ENCODE peak calls at places on chromosomes 4 and X, in eight cellular contexts. One of them, this sample, is unnamed.
A peak's percentile ranks its signal among the peaks of the same experiment; 100 is the strongest.

GRCh38 chr4:7684294-7684693 is 249.6 kb upstream of the PSAPL1 start:
- DNase-seq in Peyer's patch: no peak
- DNase-seq in astrocyte of the spinal cord: no peak
- DNase-seq in mammary epithelial cell: no peak
- DNase-seq in mucosa of descending colon: no peak
- DNase-seq in fibroblast of lung: no peak
- DNase-seq in natural killer cell: no peak
- DNase-seq in A549: no peak
- DNase-seq in this sample: no peak

GRCh38 chrX:48827654-48827968 is 1.3 kb downstream of the ERAS start:
- DNase-seq in Peyer's patch: no peak
- DNase-seq in astrocyte of the spinal cord: no peak
- DNase-seq in mammary epithelial cell: no peak
- DNase-seq in mucosa of descending colon: no peak
- DNase-seq in fibroblast of lung: no peak
- DNase-seq in natural killer cell: no peak
- DNase-seq in A549: no peak
- DNase-seq in this sample: no peak

GRCh38 chrX:80206647-80207046 is 192.1 kb downstream of the TBX22 start:
- DNase-seq in Peyer's patch: no peak
- DNase-seq in astrocyte of the spinal cord: no peak
- DNase-seq in mammary epithelial cell: no peak
- DNase-seq in mucosa of descending colon: no peak
- DNase-seq in fibroblast of lung: no peak
- DNase-seq in natural killer cell: no peak
- DNase-seq in A549: no peak
- DNase-seq in this sample: no peak

GRCh38 chr4:90030953-90031352 is 96.2 kb upstream of the CCSER1 start:
- DNase-seq in Peyer's patch: no peak
- DNase-seq in astrocyte of the spinal cord: no peak
- DNase-seq in mammary epithelial cell: peak; percentile 16
- DNase-seq in mucosa of descending colon: no peak
- DNase-seq in fibroblast of lung: no peak
- DNase-seq in natural killer cell: no peak
- DNase-seq in A549: no peak
- DNase-seq in this sample: no peak

GRCh38 chrX:110022555-110023448 is 19.9 kb downstream of the TMEM164 start:
- DNase-seq in Peyer's patch: no peak
- DNase-seq in astrocyte of the spinal cord: no peak
- DNase-seq in mammary epithelial cell: no peak
- DNase-seq in mucosa of descending colon: no peak
- DNase-seq in fibroblast of lung: no peak
- DNase-seq in natural killer cell: no peak
- DNase-seq in A549: no peak
- DNase-seq in this sample: no peak

GRCh38 chrX:107135076-107135964 is 16.7 kb upstream of the RBM41 start:
- DNase-seq in Peyer's patch: no peak
- DNase-seq in astrocyte of the spinal cord: peak; percentile 61
- DNase-seq in mammary epithelial cell: peak; percentile 61
- DNase-seq in mucosa of descending colon: no peak
- DNase-seq in fibroblast of lung: peak; percentile 73
- DNase-seq in natural killer cell: no peak
- DNase-seq in A549: peak; percentile 26
- DNase-seq in this sample: no peak

GRCh38 chr4:166655705-166656104 is 578.6 kb downstream of the SPOCK3 start:
- DNase-seq in Peyer's patch: no peak
- DNase-seq in astrocyte of the spinal cord: no peak
- DNase-seq in mammary epithelial cell: no peak
- DNase-seq in mucosa of descending colon: no peak
- DNase-seq in fibroblast of lung: no peak
- DNase-seq in natural killer cell: no peak
- DNase-seq in A549: no peak
- DNase-seq in this sample: no peak

GRCh38 chr4:151573945-151574344 is 165.0 kb downstream of the FHIP1A start:
- DNase-seq in Peyer's patch: peak; percentile 60
- DNase-seq in astrocyte of the spinal cord: no peak
- DNase-seq in mammary epithelial cell: peak; percentile 82
- DNase-seq in mucosa of descending colon: peak; percentile 68
- DNase-seq in fibroblast of lung: no peak
- DNase-seq in natural killer cell: no peak
- DNase-seq in A549: no peak
- DNase-seq in this sample: no peak

GRCh38 chr4:143023519-143023918 is 161.2 kb upstream of the USP38 start:
- DNase-seq in Peyer's patch: no peak
- DNase-seq in astrocyte of the spinal cord: no peak
- DNase-seq in mammary epithelial cell: no peak
- DNase-seq in mucosa of descending colon: no peak
- DNase-seq in fibroblast of lung: no peak
- DNase-seq in natural killer cell: no peak
- DNase-seq in A549: no peak
- DNase-seq in this sample: no peak

GRCh38 chr4:85431156-85431555 is 43.8 kb upstream of the ARHGAP24 start:
- DNase-seq in Peyer's patch: no peak
- DNase-seq in astrocyte of the spinal cord: no peak
- DNase-seq in mammary epithelial cell: no peak
- DNase-seq in mucosa of descending colon: no peak
- DNase-seq in fibroblast of lung: no peak
- DNase-seq in natural killer cell: no peak
- DNase-seq in A549: no peak
- DNase-seq in this sample: no peak

GRCh38 chrX:130012683-130013082 is 30.2 kb downstream of the BCORL1 start:
- DNase-seq in Peyer's patch: no peak
- DNase-seq in astrocyte of the spinal cord: no peak
- DNase-seq in mammary epithelial cell: no peak
- DNase-seq in mucosa of descending colon: no peak
- DNase-seq in fibroblast of lung: no peak
- DNase-seq in natural killer cell: no peak
- DNase-seq in A549: no peak
- DNase-seq in this sample: no peak

GRCh38 chr4:1241466-1241935 is 7.4 kb downstream of the CTBP1 start:
- DNase-seq in Peyer's patch: peak; percentile 55
- DNase-seq in astrocyte of the spinal cord: no peak
- DNase-seq in mammary epithelial cell: no peak
- DNase-seq in mucosa of descending colon: peak; percentile 37
- DNase-seq in fibroblast of lung: no peak
- DNase-seq in natural killer cell: no peak
- DNase-seq in A549: no peak
- DNase-seq in this sample: no peak

GRCh38 chr4:38759077-38759789 is 23.6 kb downstream of the TLR10 start:
- DNase-seq in Peyer's patch: no peak
- DNase-seq in astrocyte of the spinal cord: peak; percentile 69
- DNase-seq in mammary epithelial cell: peak; percentile 24
- DNase-seq in mucosa of descending colon: peak; percentile 52
- DNase-seq in fibroblast of lung: peak; percentile 73
- DNase-seq in natural killer cell: peak; percentile 27
- DNase-seq in A549: peak; percentile 15
- DNase-seq in this sample: no peak

GRCh38 chr4:65521666-65522065 is 148.6 kb downstream of the EPHA5 start:
- DNase-seq in Peyer's patch: no peak
- DNase-seq in astrocyte of the spinal cord: no peak
- DNase-seq in mammary epithelial cell: no peak
- DNase-seq in mucosa of descending colon: no peak
- DNase-seq in fibroblast of lung: no peak
- DNase-seq in natural killer cell: no peak
- DNase-seq in A549: no peak
- DNase-seq in this sample: no peak

GRCh38 chrX:24215282-24215681 is 65.8 kb downstream of the ZFX start:
- DNase-seq in Peyer's patch: no peak
- DNase-seq in astrocyte of the spinal cord: no peak
- DNase-seq in mammary epithelial cell: peak; percentile 29
- DNase-seq in mucosa of descending colon: no peak
- DNase-seq in fibroblast of lung: no peak
- DNase-seq in natural killer cell: no peak
- DNase-seq in A549: no peak
- DNase-seq in this sample: no peak

GRCh38 chr4:44446801-44447562 is 1.6 kb downstream of the KCTD8 start:
- DNase-seq in Peyer's patch: no peak
- DNase-seq in astrocyte of the spinal cord: no peak
- DNase-seq in mammary epithelial cell: no peak
- DNase-seq in mucosa of descending colon: peak; percentile 15
- DNase-seq in fibroblast of lung: no peak
- DNase-seq in natural killer cell: no peak
- DNase-seq in A549: no peak
- DNase-seq in this sample: no peak

GRCh38 chr4:169307581-169307980 is 36.8 kb upstream of the SH3RF1 start:
- DNase-seq in Peyer's patch: no peak
- DNase-seq in astrocyte of the spinal cord: no peak
- DNase-seq in mammary epithelial cell: peak; percentile 64
- DNase-seq in mucosa of descending colon: no peak
- DNase-seq in fibroblast of lung: no peak
- DNase-seq in natural killer cell: no peak
- DNase-seq in A549: no peak
- DNase-seq in this sample: no peak

GRCh38 chr4:169485791-169486742 is 126.3 kb downstream of the NEK1 start:
- DNase-seq in Peyer's patch: no peak
- DNase-seq in astrocyte of the spinal cord: peak; percentile 73
- DNase-seq in mammary epithelial cell: peak; percentile 50
- DNase-seq in mucosa of descending colon: no peak
- DNase-seq in fibroblast of lung: peak; percentile 55
- DNase-seq in natural killer cell: no peak
- DNase-seq in A549: peak; percentile 13
- DNase-seq in this sample: no peak

GRCh38 chrX:120015145-120016067 is 62.1 kb downstream of the RHOXF2B start:
- DNase-seq in Peyer's patch: no peak
- DNase-seq in astrocyte of the spinal cord: no peak
- DNase-seq in mammary epithelial cell: no peak
- DNase-seq in mucosa of descending colon: no peak
- DNase-seq in fibroblast of lung: no peak
- DNase-seq in natural killer cell: no peak
- DNase-seq in A549: no peak
- DNase-seq in this sample: no peak

GRCh38 chrX:9183481-9183880 is 149.6 kb upstream of the FAM9B start:
- DNase-seq in Peyer's patch: no peak
- DNase-seq in astrocyte of the spinal cord: no peak
- DNase-seq in mammary epithelial cell: no peak
- DNase-seq in mucosa of descending colon: no peak
- DNase-seq in fibroblast of lung: no peak
- DNase-seq in natural killer cell: no peak
- DNase-seq in A549: no peak
- DNase-seq in this sample: no peak

GRCh38 chrX:9184231-9184630 is 150.3 kb upstream of the FAM9B start:
- DNase-seq in Peyer's patch: no peak
- DNase-seq in astrocyte of the spinal cord: no peak
- DNase-seq in mammary epithelial cell: no peak
- DNase-seq in mucosa of descending colon: no peak
- DNase-seq in fibroblast of lung: peak; percentile 22
- DNase-seq in natural killer cell: no peak
- DNase-seq in A549: no peak
- DNase-seq in this sample: no peak

GRCh38 chrX:9182041-9182440 is 148.1 kb upstream of the FAM9B start:
- DNase-seq in Peyer's patch: no peak
- DNase-seq in astrocyte of the spinal cord: no peak
- DNase-seq in mammary epithelial cell: no peak
- DNase-seq in mucosa of descending colon: no peak
- DNase-seq in fibroblast of lung: no peak
- DNase-seq in natural killer cell: no peak
- DNase-seq in A549: no peak
- DNase-seq in this sample: no peak

GRCh38 chrX:9180623-9181022 is 146.7 kb upstream of the FAM9B start:
- DNase-seq in Peyer's patch: no peak
- DNase-seq in astrocyte of the spinal cord: no peak
- DNase-seq in mammary epithelial cell: no peak
- DNase-seq in mucosa of descending colon: no peak
- DNase-seq in fibroblast of lung: no peak
- DNase-seq in natural killer cell: no peak
- DNase-seq in A549: no peak
- DNase-seq in this sample: no peak
- TF ChIP-seq CTCF in Peyer's patch: no peak
- TF ChIP-seq CTCF in astrocyte of the spinal cord: no peak
- TF ChIP-seq CTCF in mammary epithelial cell: no peak
- TF ChIP-seq CTCF in mucosa of descending colon: no peak
- TF ChIP-seq CTCF in fibroblast of lung: no peak
- TF ChIP-seq CTCF in natural killer cell: no peak
- TF ChIP-seq CTCF in A549: no peak
- TF ChIP-seq CTCF in this sample: no peak

GRCh38 chrX:18119856-18120255 is 100.8 kb downstream of the BEND2 start:
- DNase-seq in Peyer's patch: no peak
- DNase-seq in astrocyte of the spinal cord: no peak
- DNase-seq in mammary epithelial cell: no peak
- DNase-seq in mucosa of descending colon: no peak
- DNase-seq in fibroblast of lung: no peak
- DNase-seq in natural killer cell: no peak
- DNase-seq in A549: no peak
- DNase-seq in this sample: no peak
- TF ChIP-seq CTCF in Peyer's patch: no peak
- TF ChIP-seq CTCF in astrocyte of the spinal cord: no peak
- TF ChIP-seq CTCF in mammary epithelial cell: no peak
- TF ChIP-seq CTCF in mucosa of descending colon: no peak
- TF ChIP-seq CTCF in fibroblast of lung: no peak
- TF ChIP-seq CTCF in natural killer cell: no peak
- TF ChIP-seq CTCF in A549: no peak
- TF ChIP-seq CTCF in this sample: no peak

DNA sequence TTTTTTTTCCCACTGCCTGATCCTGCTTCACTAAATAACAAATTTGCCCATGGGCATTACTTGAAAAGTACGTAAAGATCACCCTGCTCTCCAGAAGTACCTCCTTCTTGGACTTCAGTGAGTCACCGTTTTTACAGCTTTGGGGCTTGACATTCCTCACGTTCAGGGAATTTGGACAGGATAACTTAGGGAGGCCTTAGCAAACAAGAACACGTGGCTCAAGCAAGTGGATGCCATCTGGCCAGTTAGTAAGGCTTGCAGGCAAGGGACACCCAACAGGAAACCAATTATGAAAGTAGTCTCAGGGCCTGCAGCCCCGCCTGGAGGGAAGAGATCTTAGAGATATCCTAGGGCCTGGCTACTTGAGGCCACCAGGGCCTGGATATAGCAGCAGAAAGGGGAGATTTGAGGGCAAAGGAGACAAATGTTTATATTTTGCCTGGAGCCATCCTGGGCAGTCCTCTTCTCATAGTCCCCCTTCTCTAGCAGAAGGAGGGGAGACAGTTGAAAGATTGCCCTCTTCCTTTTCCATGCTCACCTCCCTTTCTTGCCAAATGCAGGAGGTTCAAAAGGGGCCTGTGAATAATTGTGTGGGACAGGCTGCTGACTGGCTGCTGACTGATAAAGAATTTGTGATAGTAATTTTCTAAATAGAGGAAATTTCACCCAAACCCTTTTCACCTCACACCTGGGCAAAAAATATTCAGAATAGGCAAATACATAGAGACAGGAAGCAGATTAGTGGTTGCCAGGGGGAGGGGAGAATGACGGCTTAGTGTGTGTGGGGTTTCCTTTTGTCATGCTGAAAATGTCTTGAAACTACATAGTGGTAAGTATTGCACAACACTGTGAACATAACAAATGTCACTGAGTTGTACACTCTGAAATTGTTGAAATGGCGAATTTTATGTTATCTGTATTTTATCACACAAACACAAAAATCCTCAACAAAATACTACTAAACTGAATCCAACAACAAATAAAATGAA is 60.4 kb upstream of the PLAC1 start:
- DNase-seq in Peyer's patch: no peak
- DNase-seq in astrocyte of the spinal cord: peak; percentile 86
- DNase-seq in mammary epithelial cell: peak; percentile 81
- DNase-seq in mucosa of descending colon: no peak
- DNase-seq in fibroblast of lung: peak; percentile 95
- DNase-seq in natural killer cell: no peak
- DNase-seq in A549: peak; percentile 80
- DNase-seq in this sample: no peak
- TF ChIP-seq CTCF in Peyer's patch: no peak
- TF ChIP-seq CTCF in astrocyte of the spinal cord: peak; percentile 6
- TF ChIP-seq CTCF in mammary epithelial cell: no peak
- TF ChIP-seq CTCF in mucosa of descending colon: no peak
- TF ChIP-seq CTCF in fibroblast of lung: no peak
- TF ChIP-seq CTCF in natural killer cell: no peak
- TF ChIP-seq CTCF in A549: no peak
- TF ChIP-seq CTCF in this sample: no peak

GRCh38 chr4:72567821-72568620 is 1.0 kb downstream of the ADAMTS3 start:
- DNase-seq in Peyer's patch: peak; percentile 51
- DNase-seq in astrocyte of the spinal cord: peak; percentile 90
- DNase-seq in mammary epithelial cell: peak; percentile 82
- DNase-seq in mucosa of descending colon: peak; percentile 38
- DNase-seq in fibroblast of lung: peak; percentile 93
- DNase-seq in natural killer cell: no peak
- DNase-seq in A549: peak; percentile 40
- DNase-seq in this sample: no peak
- TF ChIP-seq CTCF in Peyer's patch: no peak
- TF ChIP-seq CTCF in astrocyte of the spinal cord: peak; percentile 56
- TF ChIP-seq CTCF in mammary epithelial cell: peak; percentile 50
- TF ChIP-seq CTCF in mucosa of descending colon: no peak
- TF ChIP-seq CTCF in fibroblast of lung: peak; percentile 39
- TF ChIP-seq CTCF in natural killer cell: no peak
- TF ChIP-seq CTCF in A549: no peak
- TF ChIP-seq CTCF in this sample: no peak

This sample was measured in activated B cell treated with CpG ODN at 0.5 μM for 24 hours.